ENCODE peak calls at places on chromosome X, in ten cellular contexts. M, I, W, K, Q, B, C, O, Y and E are unnamed samples.

GRCh38 chrX:15988661-15989603 is 134.3 kb upstream of the AP1S2 start:
- DNase-seq in M (no peak), I (no peak), W (no peak), K (peak; percentile 13), Q (peak; percentile 78), B (no peak), C (peak; percentile 63), O (no peak), Y (no peak), E (no peak)

GRCh38 chrX:153674219-153674851 is 722 bp upstream of the PNCK start:
- DNase-seq in M (no peak), I (no peak), W (no peak), K (no peak), Q (no peak), B (no peak), C (peak; percentile 63), O (no peak), Y (peak; percentile 35), E (no peak)

GRCh38 chrX:34875204-34875603 is 67.4 kb upstream of the FAM47B start:
- DNase-seq in M (no peak), I (no peak), W (no peak), K (peak; percentile 23), Q (peak; percentile 50), B (no peak), C (peak; percentile 57), O (no peak), Y (no peak), E (peak; percentile 2)

GRCh38 chrX:45697591-45697990 is 496.9 kb upstream of the DIPK2B start:
- DNase-seq in M (no peak), I (no peak), W (no peak), K (peak; percentile 45), Q (peak; percentile 77), B (no peak), C (peak; percentile 79), O (no peak), Y (no peak), E (no peak)

GRCh38 chrX:23634181-23634580 is 33.1 kb upstream of the PRDX4 start:
- DNase-seq in M (no peak), I (no peak), W (no peak), K (no peak), Q (no peak), B (no peak), C (peak; percentile 73), O (no peak), Y (no peak), E (no peak)

GRCh38 chrX:24148535-24149345 is 789 bp upstream of the ZFX start:
- DNase-seq in M (peak; percentile 60), I (no peak), W (no peak), K (no peak), Q (peak; percentile 57), B (no peak), C (peak; percentile 76), O (no peak), Y (no peak), E (no peak)

GRCh38 chrX:143298663-143299241 is 218.5 kb downstream of the SPANXN3 start:
- DNase-seq in M (no peak), I (no peak), W (no peak), K (no peak), Q (peak; percentile 21), B (no peak), C (no peak), O (no peak), Y (no peak), E (no peak)

GRCh38 chrX:45743081-45743533 is 542.4 kb upstream of the DIPK2B start:
- DNase-seq in M (no peak), I (peak; percentile 76), W (peak; percentile 6), K (no peak), Q (no peak), B (peak; percentile 40), C (no peak), O (no peak), Y (no peak), E (peak; percentile 36)

GRCh38 chrX:17187301-17187836 is 187.6 kb upstream of the NHS start:
- DNase-seq in M (no peak), I (no peak), W (no peak), K (no peak), Q (peak; percentile 4), B (no peak), C (no peak), O (no peak), Y (no peak), E (no peak)

GRCh38 chrX:117743469-117744251 is 372.9 kb downstream of the KLHL13 start:
- DNase-seq in M (peak; percentile 2), I (no peak), W (no peak), K (no peak), Q (no peak), B (peak; percentile 34), C (no peak), O (no peak), Y (peak; percentile 43), E (no peak)

GRCh38 chrX:1587161-1587560 is 4.2 kb upstream of the AKAP17A start:
- DNase-seq in M (no peak), I (no peak), W (no peak), K (no peak), Q (no peak), B (no peak), C (peak; percentile 72), O (no peak), Y (peak; percentile 13), E (no peak)

GRCh38 chrX:45353462-45353861 is 152.8 kb upstream of the DIPK2B start:
- DNase-seq in M (no peak), I (no peak), W (no peak), K (no peak), Q (peak; percentile 19), B (no peak), C (no peak), O (no peak), Y (no peak), E (no peak)

GRCh38 chrX:130079824-130080406 is 30.4 kb downstream of the ELF4 start:
- DNase-seq in M (peak; percentile 58), I (peak; percentile 26), W (peak; percentile 70), K (peak; percentile 42), Q (peak; percentile 84), B (no peak), C (peak; percentile 95), O (peak; percentile 35), Y (no peak), E (peak; percentile 61)

GRCh38 chrX:153370293-153371055 is 30.7 kb downstream of the PNMA6E start:
- DNase-seq in M (no peak), I (no peak), W (no peak), K (no peak), Q (no peak), B (no peak), C (peak; percentile 8), O (no peak), Y (no peak), E (no peak)

GRCh38 chrX:28124416-28124815 is 143.2 kb upstream of the DCAF8L1 start:
- DNase-seq in M (no peak), I (no peak), W (no peak), K (no peak), Q (no peak), B (no peak), C (no peak), O (no peak), Y (no peak), E (no peak)

GRCh38 chrX:152733261-152733975 is at the start of the genes CSAG1 and MAGEA12:
- DNase-seq in M (no peak), I (no peak), W (no peak), K (no peak), Q (no peak), B (no peak), C (no peak), O (no peak), Y (no peak), E (no peak)

GRCh38 chrX:136708348-136708747 is 60.4 kb downstream of the CD40LG start:
- DNase-seq in M (no peak), I (no peak), W (no peak), K (no peak), Q (no peak), B (no peak), C (peak; percentile 72), O (no peak), Y (no peak), E (no peak)
- TF ChIP-seq CTCF in M (peak; percentile 28), I (no peak), W (no peak), K (peak; percentile 44), Q (peak; percentile 42), B (peak; percentile 51), C (peak; percentile 49), O (no peak), Y (peak; percentile 14), E (peak; percentile 30)

GRCh38 chrX:103999234-103999633 is 14.3 kb downstream of the H2BW1 start:
- DNase-seq in M (no peak), I (no peak), W (no peak), K (no peak), Q (no peak), B (no peak), C (no peak), O (no peak), Y (no peak), E (no peak)
- TF ChIP-seq CTCF in M (no peak), I (no peak), W (no peak), K (no peak), Q (no peak), B (no peak), C (no peak), O (no peak), Y (no peak), E (no peak)

DNA sequence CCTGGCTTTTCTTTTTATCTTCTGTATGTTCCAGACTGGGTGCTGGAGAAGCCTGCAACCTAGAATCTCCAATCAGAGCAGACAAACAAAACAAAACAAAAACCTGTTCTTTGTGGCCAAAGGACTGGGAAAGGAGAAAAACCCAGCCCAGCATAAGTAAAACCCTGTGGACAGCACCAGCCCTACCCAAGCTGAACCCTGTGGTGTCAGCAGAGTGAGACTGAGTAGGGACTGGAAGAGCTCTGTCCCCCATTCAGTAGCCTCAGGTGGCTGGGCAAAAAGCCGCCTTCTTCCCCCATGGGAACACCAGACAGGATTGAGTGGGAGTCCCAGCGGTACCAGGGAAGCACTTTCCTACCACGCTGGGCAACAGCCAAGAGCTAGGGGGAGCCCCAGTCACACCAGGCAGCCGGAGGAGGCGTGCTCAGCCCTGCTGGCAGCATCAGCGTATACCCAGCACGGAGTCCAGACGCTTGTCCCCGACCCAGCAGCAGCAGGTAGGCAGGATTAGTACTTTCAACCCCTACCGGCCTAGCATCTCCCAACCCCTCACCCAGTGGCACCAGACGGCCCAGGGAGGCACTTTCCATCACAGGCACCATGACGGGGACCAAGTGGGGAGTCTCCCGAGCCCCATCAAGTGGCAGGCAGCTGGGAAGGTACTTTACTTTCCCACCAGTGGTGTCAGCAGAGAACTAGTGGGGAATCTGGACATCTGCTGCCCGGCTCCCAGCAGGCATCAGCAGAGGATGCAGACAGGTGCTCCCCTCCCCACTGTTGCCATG is 8.6 kb upstream of the JADE3 start:
- DNase-seq in M (peak; percentile 63), I (peak; percentile 52), W (peak; percentile 81), K (peak; percentile 11), Q (peak; percentile 77), B (peak; percentile 86), C (peak; percentile 87), O (peak; percentile 82), Y (peak; percentile 83), E (peak; percentile 84)
- TF ChIP-seq CTCF in M (peak; percentile 36), I (peak; percentile 97), W (peak; percentile 90), K (peak; percentile 59), Q (peak; percentile 61), B (peak; percentile 66), C (peak; percentile 54), O (peak; percentile 36), Y (peak; percentile 30), E (peak; percentile 65)

DNA sequence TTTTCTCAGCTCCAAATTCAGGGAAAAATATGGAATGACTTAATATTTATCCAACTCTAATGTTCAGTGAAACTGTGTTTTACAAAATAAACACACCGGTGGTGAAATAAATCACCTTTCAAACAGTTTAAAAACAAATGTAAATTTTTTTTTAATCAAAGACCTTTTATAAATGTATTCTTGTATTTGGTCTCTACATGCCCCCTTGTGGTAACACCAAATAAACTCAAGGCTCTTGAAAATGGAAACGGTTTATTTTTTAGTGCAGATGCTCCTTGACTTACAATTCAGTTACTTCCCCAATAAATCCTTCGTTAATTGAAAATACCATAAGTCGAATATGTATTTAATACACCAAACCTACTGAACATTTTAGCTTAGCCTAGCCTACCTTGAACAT is 45.9 kb upstream of the ITM2A start:
- DNase-seq in M (no peak), I (no peak), W (no peak), K (no peak), Q (peak; percentile 36), B (no peak), C (peak; percentile 18), O (no peak), Y (no peak), E (no peak)
- TF ChIP-seq CTCF in M (peak; percentile 38), I (no peak), W (no peak), K (no peak), Q (peak; percentile 41), B (peak; percentile 64), C (peak; percentile 41), O (no peak), Y (peak; percentile 3), E (peak; percentile 39)